ENCODE peak calls at places on chromosomes 3 and 15, in seven cellular contexts. A is AG10803, S is GM13976, H is BE2C, P is epithelial cell of esophagus, E is AG04450, O is B cell. Q is an unnamed sample.
A peak's percentile ranks its signal among the peaks of the same experiment; 100 is the strongest.

GRCh38 chr3:121855555-121855954 is 20.5 kb downstream of the EAF2 start:
- DNase-seq in H (no peak), P (peak; percentile 72), A (no peak), S (no peak), O (no peak), E (no peak), Q (no peak)

GRCh38 chr15:68641376-68641775 is 62.6 kb downstream of the CORO2B start:
- DNase-seq in S (no peak), P (no peak), E (no peak), O (no peak), A (no peak), H (no peak), Q (no peak)

GRCh38 chr3:180433172-180433571 is 168.8 kb upstream of the TTC14 start:
- DNase-seq in A (peak; percentile 44), S (no peak), P (peak; percentile 96), O (no peak), H (no peak), E (peak; percentile 37), Q (no peak)

GRCh38 chr15:28182731-28183130 is 83.6 kb upstream of the OCA2 start:
- DNase-seq in P (no peak), H (no peak), O (no peak), E (no peak), S (no peak), A (no peak), Q (no peak)

GRCh38 chr3:33437556-33438283 is 2.5 kb downstream of the UBP1 start:
- DNase-seq in H (no peak), A (peak; percentile 34), P (peak; percentile 55), O (no peak), S (no peak), E (no peak), Q (no peak)

GRCh38 chr15:99953886-99954285 is 220.6 kb upstream of the LYSMD4 start:
- DNase-seq in E (no peak), H (no peak), A (no peak), P (no peak), S (no peak), O (no peak), Q (no peak)

GRCh38 chr3:88248658-88249057 is 98.9 kb downstream of the C3orf38 start:
- DNase-seq in S (no peak), H (no peak), O (no peak), A (no peak), E (no peak), P (no peak), Q (no peak)

GRCh38 chr3:57026918-57027317 is 33.5 kb upstream of the SPATA12 start:
- DNase-seq in E (no peak), A (peak; percentile 42), H (no peak), S (no peak), P (peak; percentile 27), O (no peak), Q (no peak)

DNA sequence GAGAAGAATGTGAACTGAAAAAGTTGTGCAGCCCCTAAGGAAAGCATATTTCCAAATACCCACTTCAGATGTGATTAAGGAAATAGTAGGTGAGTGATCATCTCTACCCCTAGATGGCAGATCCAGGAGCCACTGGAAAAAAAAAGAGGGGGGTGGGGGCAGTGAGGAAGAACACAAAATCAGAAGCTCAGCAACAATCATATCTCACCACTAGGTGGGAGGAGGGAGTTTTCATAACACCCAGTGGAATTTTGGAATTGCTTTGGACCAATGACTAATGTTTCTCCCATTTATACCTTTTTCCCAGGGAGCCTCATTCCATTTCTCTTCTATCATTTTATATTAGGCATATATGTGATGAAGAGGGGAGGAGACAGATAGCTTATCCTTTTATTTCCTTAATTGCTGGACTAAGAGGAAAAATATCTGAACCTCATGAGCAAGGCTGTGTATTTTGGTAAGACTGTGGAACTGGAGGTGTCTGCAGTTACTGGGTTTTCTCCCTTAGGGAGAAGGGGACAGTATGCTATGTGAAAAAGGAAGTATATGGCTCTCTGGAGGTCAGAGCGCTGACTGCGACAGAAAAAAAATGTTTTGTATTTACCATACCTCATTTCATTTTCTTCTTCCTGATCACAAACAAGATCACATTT is 363.4 kb downstream of the GAP43 start:
- DNase-seq in E (no peak), S (no peak), O (no peak), A (no peak), H (peak; percentile 45), P (peak; percentile 63), Q (no peak)
- TF ChIP-seq CTCF in E (peak; percentile 40), S (no peak), O (no peak), A (peak; percentile 44), H (peak; percentile 68), P (peak; percentile 46), Q (peak; percentile 42)

DNA sequence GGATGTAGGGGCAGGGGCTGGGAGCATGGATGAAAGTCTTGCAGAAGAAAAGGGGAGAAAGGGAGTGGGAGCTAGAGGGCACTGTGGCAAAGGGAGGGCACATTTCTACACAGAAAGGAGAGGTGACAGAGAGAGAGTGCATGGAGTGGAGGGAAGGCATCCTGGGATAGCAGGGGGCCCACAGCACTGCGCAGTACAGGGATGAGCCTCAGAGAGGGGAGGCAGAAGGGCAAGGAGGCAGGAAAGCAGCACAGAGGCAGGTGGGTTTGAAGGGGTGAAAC is 5.4 kb downstream of the STOML1 start:
- DNase-seq in E (no peak), P (no peak), A (no peak), H (no peak), S (no peak), O (no peak), Q (no peak)
- TF ChIP-seq CTCF in E (no peak), P (no peak), A (no peak), H (peak; percentile 8), S (no peak), O (no peak), Q (no peak)

GRCh38 chr3:142844339-142844977 is 44.4 kb downstream of the PCOLCE2 start:
- DNase-seq in P (peak; percentile 81), O (no peak), E (no peak), H (no peak), S (peak; percentile 42), A (peak; percentile 42), Q (no peak)
- TF ChIP-seq CTCF in P (peak; percentile 76), O (peak; percentile 40), E (peak; percentile 59), H (peak; percentile 65), S (peak; percentile 35), A (peak; percentile 62), Q (peak; percentile 56)

DNA sequence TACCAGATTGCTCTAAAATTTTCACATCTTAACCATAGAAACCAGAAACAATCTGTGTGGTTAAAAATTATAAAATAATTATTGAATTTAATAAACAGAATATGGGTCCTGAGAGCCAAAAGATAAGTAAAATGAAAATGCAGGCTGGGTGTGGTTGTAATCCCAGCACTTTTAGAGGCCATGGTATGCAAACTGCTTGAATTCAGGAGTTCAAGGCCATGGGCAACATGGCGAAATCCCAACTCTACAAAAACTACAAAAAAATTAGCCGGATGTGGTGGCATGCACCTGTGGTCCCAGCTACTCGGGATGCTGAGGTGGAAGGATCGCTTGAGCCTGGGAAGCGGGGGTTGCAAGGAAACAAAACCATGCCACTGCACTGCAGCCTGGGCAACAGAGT is 236.1 kb downstream of the STAG1 start:
- DNase-seq in O (no peak), H (no peak), A (no peak), S (no peak), P (no peak), E (no peak), Q (no peak)
- TF ChIP-seq CTCF in O (no peak), H (no peak), A (no peak), S (no peak), P (no peak), E (no peak), Q (no peak)

GRCh38 chr15:98647026-98647773 is 1.1 kb upstream of the IGF1R start:
- DNase-seq in H (peak; percentile 81), A (peak; percentile 33), E (no peak), P (peak; percentile 55), O (peak; percentile 88), S (peak; percentile 83), Q (no peak)
- TF ChIP-seq CTCF in H (no peak), A (no peak), E (no peak), P (no peak), O (peak; percentile 68), S (peak; percentile 71), Q (no peak)

DNA sequence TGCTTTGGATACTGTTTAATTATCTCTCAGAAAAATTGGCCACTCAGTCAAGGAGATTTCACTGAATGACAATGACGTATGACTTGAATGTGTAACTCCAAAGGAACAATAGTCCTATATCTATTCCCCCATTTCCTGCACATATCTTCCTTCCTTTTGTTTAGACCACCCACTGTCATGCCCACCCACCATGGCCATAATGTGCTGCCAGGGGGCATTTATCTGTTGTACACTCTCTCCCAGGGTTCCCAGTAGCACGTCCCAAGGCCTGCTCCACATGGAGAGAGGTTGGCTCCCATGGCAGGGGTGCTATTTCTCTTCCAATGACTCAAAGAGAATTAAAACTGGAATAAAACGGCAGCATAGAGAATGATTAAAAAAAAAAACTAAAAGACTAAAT is 36.8 kb upstream of the CTNNB1 start:
- DNase-seq in A (no peak), O (no peak), P (no peak), H (no peak), S (no peak), E (no peak), Q (no peak)
- TF ChIP-seq CTCF in A (no peak), O (no peak), P (no peak), H (no peak), S (no peak), E (no peak), Q (no peak)

DNA sequence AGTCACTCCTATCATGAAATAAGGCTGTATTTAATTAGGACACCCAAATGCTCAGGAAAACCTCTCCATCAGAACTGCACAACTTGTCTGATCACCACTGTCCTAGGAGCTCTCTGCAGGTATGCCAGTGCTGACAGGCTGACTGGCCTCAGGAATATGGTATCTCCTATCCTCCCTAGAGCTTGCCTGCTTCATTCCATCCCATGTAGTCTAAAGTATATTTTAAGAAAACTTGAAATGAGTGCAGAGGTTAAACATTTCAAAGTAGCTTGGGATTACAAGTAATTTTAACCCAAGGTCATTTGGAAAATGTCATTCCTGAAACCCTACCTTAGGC is 23.7 kb downstream of the FILIP1L start:
- DNase-seq in O (no peak), A (no peak), P (no peak), E (no peak), H (no peak), S (no peak), Q (no peak)
- TF ChIP-seq CTCF in O (no peak), A (no peak), P (no peak), E (no peak), H (no peak), S (no peak), Q (no peak)

DNA sequence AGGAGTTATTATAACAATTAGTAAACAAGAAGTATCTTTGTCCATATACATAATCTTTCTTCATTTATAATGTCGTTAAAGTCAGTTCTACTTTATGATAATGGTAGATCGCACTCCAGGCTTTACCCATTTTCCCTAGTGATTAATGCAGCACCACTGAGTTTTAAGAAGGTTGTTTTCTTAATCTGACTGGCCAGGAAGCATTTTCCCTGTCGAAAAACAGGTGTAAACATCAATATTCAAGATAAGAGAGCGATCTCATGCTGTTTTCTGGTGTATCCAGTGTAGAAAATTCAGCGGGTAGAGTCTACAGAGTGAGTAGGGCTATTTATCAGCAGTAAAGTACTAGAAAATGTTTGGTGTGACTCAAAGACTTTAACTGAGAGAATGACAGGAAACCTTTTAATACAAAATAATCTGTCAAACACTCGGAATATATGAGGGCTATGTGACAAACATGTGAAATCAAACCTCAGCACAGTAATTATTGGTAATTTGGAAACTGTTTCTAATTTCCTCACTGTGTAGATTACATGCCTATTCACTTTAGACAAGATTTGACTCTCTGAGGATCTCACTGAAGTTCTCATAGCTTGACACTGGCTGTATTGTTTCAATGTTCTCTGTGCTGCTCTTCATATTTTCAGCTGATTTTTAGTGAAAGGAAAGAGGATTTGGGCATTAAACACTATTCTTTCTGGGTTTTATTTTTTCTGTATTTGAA is 1013.2 kb downstream of the VGLL3 start:
- DNase-seq in H (no peak), E (no peak), P (no peak), S (no peak), A (no peak), O (no peak), Q (no peak)
- TF ChIP-seq CTCF in H (no peak), E (no peak), P (no peak), S (no peak), A (no peak), O (no peak), Q (no peak)

GRCh38 chr3:193452338-193452737 is 73.8 kb upstream of the ATP13A5 start:
- DNase-seq in H (no peak), O (no peak), S (no peak), E (no peak), A (no peak), P (peak; percentile 11), Q (no peak)
- TF ChIP-seq CTCF in H (peak; percentile 29), O (no peak), S (no peak), E (peak; percentile 19), A (peak; percentile 26), P (peak; percentile 45), Q (peak; percentile 4)

Q was measured in BJ.